ENCODE peak calls at places on chromosome 4, in nine cellular contexts. I, B, T, X, U, P, G, S and L are unnamed samples.

GRCh38 chr4:36243355-36244256 is 708 bp downstream of the ARAP2 start:
- DNase-seq in I (peak), B (no peak), T (peak), X (no peak), U (no peak), P (peak), G (peak), S (peak), L (no peak)

GRCh38 chr4:15653430-15653829 is 1.7 kb downstream of the FBXL5 start:
- DNase-seq in I (no peak), B (no peak), T (no peak), X (no peak), U (no peak), P (no peak), G (no peak), S (no peak), L (no peak)

GRCh38 chr4:32985256-32985655 is 2265.1 kb downstream of the PCDH7 start:
- DNase-seq in I (peak), B (no peak), T (no peak), X (no peak), U (no peak), P (no peak), G (no peak), S (no peak), L (peak)

GRCh38 chr4:73527196-73527595 is 45.7 kb downstream of the AFM start:
- DNase-seq in I (no peak), B (no peak), T (no peak), X (no peak), U (no peak), P (no peak), G (no peak), S (no peak), L (no peak)

GRCh38 chr4:181643466-181643865 is 599.7 kb upstream of the TENM3 start:
- DNase-seq in I (no peak), B (no peak), T (no peak), X (no peak), U (no peak), P (no peak), G (no peak), S (no peak), L (no peak)

GRCh38 chr4:32140636-32141035 is 1420.5 kb downstream of the PCDH7 start:
- DNase-seq in I (peak), B (peak), T (no peak), X (no peak), U (peak), P (no peak), G (no peak), S (no peak), L (peak)

GRCh38 chr4:155643087-155643486 is 23.6 kb upstream of the GUCY1A1 start:
- DNase-seq in I (no peak), B (no peak), T (no peak), X (no peak), U (no peak), P (no peak), G (no peak), S (no peak), L (no peak)

GRCh38 chr4:127250577-127250976 is 382.2 kb upstream of the INTU start:
- DNase-seq in I (no peak), B (no peak), T (no peak), X (no peak), U (no peak), P (no peak), G (no peak), S (no peak), L (no peak)

GRCh38 chr4:86641516-86642090 is 47.5 kb downstream of the PTPN13 start:
- DNase-seq in I (no peak), B (no peak), T (no peak), X (no peak), U (no peak), P (no peak), G (no peak), S (no peak), L (no peak)

GRCh38 chr4:178963646-178964045 is 1521.4 kb upstream of the AGA start:
- DNase-seq in I (no peak), B (no peak), T (no peak), X (no peak), U (no peak), P (no peak), G (no peak), S (no peak), L (no peak)

GRCh38 chr4:149711588-149711987 is 104.1 kb downstream of the IQCM start:
- DNase-seq in I (no peak), B (no peak), T (no peak), X (no peak), U (no peak), P (no peak), G (no peak), S (no peak), L (no peak)

GRCh38 chr4:185079271-185079905 is 61.1 kb downstream of the HELT start:
- DNase-seq in I (no peak), B (no peak), T (no peak), X (no peak), U (no peak), P (no peak), G (no peak), S (no peak), L (no peak)

GRCh38 chr4:81757706-81758105 is 286.0 kb upstream of the RASGEF1B start:
- DNase-seq in I (no peak), B (no peak), T (no peak), X (peak), U (no peak), P (no peak), G (no peak), S (no peak), L (no peak)

GRCh38 chr4:158229768-158230167 is 19.5 kb downstream of the TMEM144 start:
- DNase-seq in I (no peak), B (no peak), T (no peak), X (no peak), U (no peak), P (no peak), G (no peak), S (no peak), L (no peak)

GRCh38 chr4:189059996-189060570 is 880.6 kb upstream of the FRG1 start:
- DNase-seq in I (no peak), B (no peak), T (no peak), X (no peak), U (no peak), P (no peak), G (no peak), S (no peak), L (no peak)

GRCh38 chr4:3358660-3359059 is 65.8 kb downstream of the RGS12 start:
- DNase-seq in I (no peak), B (no peak), T (no peak), X (no peak), U (no peak), P (no peak), G (no peak), S (no peak), L (no peak)

GRCh38 chr4:83320548-83320947 is 14.1 kb downstream of the HPSE start:
- DNase-seq in I (peak), B (peak), T (peak), X (no peak), U (peak), P (no peak), G (no peak), S (no peak), L (no peak)

GRCh38 chr4:185192059-185192458 is 11.7 kb downstream of the CFAP97 start:
- DNase-seq in I (no peak), B (no peak), T (no peak), X (no peak), U (no peak), P (no peak), G (no peak), S (no peak), L (no peak)

GRCh38 chr4:173217727-173218126 is 49.1 kb downstream of the GALNT7 start:
- DNase-seq in I (peak), B (no peak), T (no peak), X (no peak), U (peak), P (no peak), G (no peak), S (no peak), L (peak)

GRCh38 chr4:151418856-151419255 is 9.9 kb downstream of the FHIP1A start:
- DNase-seq in I (no peak), B (no peak), T (no peak), X (no peak), U (no peak), P (no peak), G (no peak), S (no peak), L (no peak)

GRCh38 chr4:40409835-40410234 is 74.7 kb downstream of the CHRNA9 start:
- DNase-seq in I (peak), B (no peak), T (no peak), X (no peak), U (peak), P (no peak), G (no peak), S (no peak), L (peak)

GRCh38 chr4:121050251-121050650 is 22.1 kb downstream of the NDNF start:
- DNase-seq in I (no peak), B (no peak), T (no peak), X (no peak), U (peak), P (no peak), G (no peak), S (no peak), L (no peak)

GRCh38 chr4:154618708-154619315 is 6.4 kb upstream of the FGG start:
- DNase-seq in I (peak), B (no peak), T (peak), X (peak), U (peak), P (peak), G (no peak), S (no peak), L (no peak)

GRCh38 chr4:147830987-147831386 is 99.1 kb downstream of the ARHGAP10 start:
- DNase-seq in I (peak), B (peak), T (no peak), X (no peak), U (peak), P (no peak), G (no peak), S (no peak), L (peak)

GRCh38 chr4:69583543-69583942 is 55.9 kb downstream of the UGT2A2 start:
- DNase-seq in I (no peak), B (no peak), T (no peak), X (no peak), U (no peak), P (no peak), G (no peak), S (no peak), L (no peak)

GRCh38 chr4:181822005-181822375 is 421.2 kb upstream of the TENM3 start:
- DNase-seq in I (no peak), B (no peak), T (no peak), X (peak), U (peak), P (no peak), G (no peak), S (no peak), L (peak)

GRCh38 chr4:185708348-185708747 is 103.6 kb downstream of the SORBS2 start:
- DNase-seq in I (peak), B (no peak), T (no peak), X (no peak), U (peak), P (no peak), G (no peak), S (no peak), L (peak)

GRCh38 chr4:144399927-144400326 is 246.0 kb upstream of the HHIP start:
- DNase-seq in I (peak), B (peak), T (no peak), X (no peak), U (peak), P (no peak), G (no peak), S (no peak), L (peak)

GRCh38 chr4:47704693-47705325 is 133.1 kb downstream of the CORIN start:
- DNase-seq in I (peak), B (no peak), T (no peak), X (peak), U (peak), P (no peak), G (no peak), S (no peak), L (no peak)

GRCh38 chr4:24686866-24687672 is 102.7 kb upstream of the DHX15 start:
- DNase-seq in I (peak), B (no peak), T (no peak), X (no peak), U (no peak), P (no peak), G (no peak), S (no peak), L (no peak)